ENCODE peak calls at places on chromosomes 1 and 21, in ten cellular contexts. One of them, this sample, is unnamed.

GRCh38 chr1:39816431-39817090 is 27.9 kb upstream of the BMP8B start:
- DNase-seq in CD8-positive, alpha-beta memory T cell: peak
- DNase-seq in A549: peak
- DNase-seq in spleen: peak
- DNase-seq in cardiac muscle cell: peak
- DNase-seq in CD4-positive, alpha-beta T cell: peak
- DNase-seq in tibial artery: peak
- DNase-seq in fibroblast of lung: peak
- DNase-seq in MM.1S: peak
- DNase-seq in right cardiac atrium: peak
- DNase-seq in this sample: no peak

GRCh38 chr1:207032528-207033017 is at the start of gene C1orf116:
- DNase-seq in CD8-positive, alpha-beta memory T cell: no peak
- DNase-seq in A549: peak
- DNase-seq in spleen: no peak
- DNase-seq in cardiac muscle cell: no peak
- DNase-seq in CD4-positive, alpha-beta T cell: no peak
- DNase-seq in tibial artery: no peak
- DNase-seq in fibroblast of lung: no peak
- DNase-seq in MM.1S: no peak
- DNase-seq in right cardiac atrium: no peak
- DNase-seq in this sample: no peak

GRCh38 chr1:64363616-64364015 is 106.3 kb upstream of the CACHD1 start:
- DNase-seq in CD8-positive, alpha-beta memory T cell: no peak
- DNase-seq in A549: no peak
- DNase-seq in spleen: no peak
- DNase-seq in cardiac muscle cell: no peak
- DNase-seq in CD4-positive, alpha-beta T cell: no peak
- DNase-seq in tibial artery: no peak
- DNase-seq in fibroblast of lung: no peak
- DNase-seq in MM.1S: no peak
- DNase-seq in right cardiac atrium: no peak
- DNase-seq in this sample: no peak

GRCh38 chr1:226891846-226892533 is 21.6 kb downstream of the PSEN2 start:
- DNase-seq in CD8-positive, alpha-beta memory T cell: no peak
- DNase-seq in A549: no peak
- DNase-seq in spleen: peak
- DNase-seq in cardiac muscle cell: no peak
- DNase-seq in CD4-positive, alpha-beta T cell: no peak
- DNase-seq in tibial artery: peak
- DNase-seq in fibroblast of lung: peak
- DNase-seq in MM.1S: no peak
- DNase-seq in right cardiac atrium: peak
- DNase-seq in this sample: peak

GRCh38 chr1:58165073-58165472 is 381.5 kb downstream of the OMA1 start:
- DNase-seq in CD8-positive, alpha-beta memory T cell: no peak
- DNase-seq in A549: no peak
- DNase-seq in spleen: no peak
- DNase-seq in cardiac muscle cell: no peak
- DNase-seq in CD4-positive, alpha-beta T cell: no peak
- DNase-seq in tibial artery: no peak
- DNase-seq in fibroblast of lung: no peak
- DNase-seq in MM.1S: no peak
- DNase-seq in right cardiac atrium: no peak
- DNase-seq in this sample: no peak

GRCh38 chr21:31707499-31707898 is 24.4 kb downstream of the SCAF4 start:
- DNase-seq in CD8-positive, alpha-beta memory T cell: no peak
- DNase-seq in A549: no peak
- DNase-seq in spleen: no peak
- DNase-seq in cardiac muscle cell: no peak
- DNase-seq in CD4-positive, alpha-beta T cell: no peak
- DNase-seq in tibial artery: no peak
- DNase-seq in fibroblast of lung: no peak
- DNase-seq in MM.1S: no peak
- DNase-seq in right cardiac atrium: no peak
- DNase-seq in this sample: no peak

GRCh38 chr1:25773441-25774125 is 26.4 kb upstream of the SELENON start:
- DNase-seq in CD8-positive, alpha-beta memory T cell: no peak
- DNase-seq in A549: peak
- DNase-seq in spleen: no peak
- DNase-seq in cardiac muscle cell: no peak
- DNase-seq in CD4-positive, alpha-beta T cell: no peak
- DNase-seq in tibial artery: no peak
- DNase-seq in fibroblast of lung: no peak
- DNase-seq in MM.1S: no peak
- DNase-seq in right cardiac atrium: no peak
- DNase-seq in this sample: no peak

GRCh38 chr21:40433575-40433974 is 413.4 kb downstream of the DSCAM start:
- DNase-seq in CD8-positive, alpha-beta memory T cell: no peak
- DNase-seq in A549: no peak
- DNase-seq in spleen: no peak
- DNase-seq in cardiac muscle cell: no peak
- DNase-seq in CD4-positive, alpha-beta T cell: no peak
- DNase-seq in tibial artery: no peak
- DNase-seq in fibroblast of lung: no peak
- DNase-seq in MM.1S: no peak
- DNase-seq in right cardiac atrium: no peak
- DNase-seq in this sample: no peak

DNA sequence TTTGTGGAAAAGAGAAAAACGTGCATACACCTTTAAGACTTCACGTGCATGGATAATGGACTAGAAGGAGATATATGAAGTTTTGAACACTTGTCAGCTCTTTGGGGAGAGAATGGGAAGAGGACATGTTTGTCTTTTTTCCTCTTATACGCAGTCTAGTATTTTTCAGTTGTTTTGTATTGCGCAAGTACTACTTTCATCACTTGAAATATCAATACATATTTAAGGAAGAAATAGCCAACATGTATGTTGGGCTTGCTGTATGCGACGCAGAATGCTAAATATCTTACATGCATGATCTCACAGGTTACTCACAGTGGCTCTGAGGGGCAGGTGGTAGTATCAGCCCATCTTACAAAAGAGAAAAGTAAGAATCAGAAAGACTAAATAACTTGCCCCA is 176.5 kb upstream of the RUNX1 start:
- DNase-seq in CD8-positive, alpha-beta memory T cell: no peak
- DNase-seq in A549: no peak
- DNase-seq in spleen: no peak
- DNase-seq in cardiac muscle cell: no peak
- DNase-seq in CD4-positive, alpha-beta T cell: no peak
- DNase-seq in tibial artery: no peak
- DNase-seq in fibroblast of lung: no peak
- DNase-seq in MM.1S: no peak
- DNase-seq in right cardiac atrium: no peak
- DNase-seq in this sample: no peak
- H3K27ac ChIP-seq in CD8-positive, alpha-beta memory T cell: no peak
- H3K27ac ChIP-seq in A549: no peak
- H3K27ac ChIP-seq in spleen: no peak
- H3K27ac ChIP-seq in cardiac muscle cell: no peak
- H3K27ac ChIP-seq in CD4-positive, alpha-beta T cell: no peak
- H3K27ac ChIP-seq in tibial artery: no peak
- H3K27ac ChIP-seq in fibroblast of lung: no peak
- H3K27ac ChIP-seq in MM.1S: no peak
- H3K27ac ChIP-seq in right cardiac atrium: no peak
- H3K27ac ChIP-seq in this sample: no peak

GRCh38 chr1:203477748-203478147 is 2.1 kb downstream of the PRELP start:
- DNase-seq in CD8-positive, alpha-beta memory T cell: no peak
- DNase-seq in A549: no peak
- DNase-seq in spleen: no peak
- DNase-seq in cardiac muscle cell: no peak
- DNase-seq in CD4-positive, alpha-beta T cell: no peak
- DNase-seq in tibial artery: no peak
- DNase-seq in fibroblast of lung: no peak
- DNase-seq in MM.1S: no peak
- DNase-seq in right cardiac atrium: no peak
- DNase-seq in this sample: no peak
- H3K27ac ChIP-seq in CD8-positive, alpha-beta memory T cell: no peak
- H3K27ac ChIP-seq in A549: no peak
- H3K27ac ChIP-seq in spleen: peak
- H3K27ac ChIP-seq in cardiac muscle cell: no peak
- H3K27ac ChIP-seq in CD4-positive, alpha-beta T cell: no peak
- H3K27ac ChIP-seq in tibial artery: peak
- H3K27ac ChIP-seq in fibroblast of lung: no peak
- H3K27ac ChIP-seq in MM.1S: no peak
- H3K27ac ChIP-seq in right cardiac atrium: peak
- H3K27ac ChIP-seq in this sample: no peak

DNA sequence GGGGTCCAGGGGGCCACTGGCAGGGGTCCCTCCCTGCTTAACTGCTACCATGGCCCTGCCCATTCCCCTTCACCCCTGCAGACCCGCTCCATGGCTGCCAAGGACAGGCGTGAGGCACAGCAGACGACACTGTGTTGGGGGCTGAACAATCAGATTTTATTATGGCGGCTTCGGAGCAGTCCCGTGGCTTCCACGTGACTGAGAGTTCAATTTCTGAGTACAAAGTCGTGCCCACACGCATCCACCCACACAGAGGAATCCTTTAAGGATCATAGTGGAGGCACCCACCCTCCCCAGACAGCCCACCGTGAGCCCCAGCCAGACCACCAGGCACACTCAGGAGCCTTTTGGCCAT is 1.5 kb downstream of the HES5 start:
- DNase-seq in CD8-positive, alpha-beta memory T cell: no peak
- DNase-seq in A549: no peak
- DNase-seq in spleen: no peak
- DNase-seq in cardiac muscle cell: no peak
- DNase-seq in CD4-positive, alpha-beta T cell: no peak
- DNase-seq in tibial artery: no peak
- DNase-seq in fibroblast of lung: no peak
- DNase-seq in MM.1S: no peak
- DNase-seq in right cardiac atrium: no peak
- DNase-seq in this sample: no peak
- H3K27ac ChIP-seq in CD8-positive, alpha-beta memory T cell: no peak
- H3K27ac ChIP-seq in A549: no peak
- H3K27ac ChIP-seq in spleen: peak
- H3K27ac ChIP-seq in cardiac muscle cell: no peak
- H3K27ac ChIP-seq in CD4-positive, alpha-beta T cell: no peak
- H3K27ac ChIP-seq in tibial artery: peak
- H3K27ac ChIP-seq in fibroblast of lung: no peak
- H3K27ac ChIP-seq in MM.1S: no peak
- H3K27ac ChIP-seq in right cardiac atrium: peak
- H3K27ac ChIP-seq in this sample: peak

GRCh38 chr1:91499346-91499745 is 1.3 kb upstream of the CDC7 start:
- DNase-seq in CD8-positive, alpha-beta memory T cell: no peak
- DNase-seq in A549: no peak
- DNase-seq in spleen: no peak
- DNase-seq in cardiac muscle cell: no peak
- DNase-seq in CD4-positive, alpha-beta T cell: no peak
- DNase-seq in tibial artery: no peak
- DNase-seq in fibroblast of lung: no peak
- DNase-seq in MM.1S: no peak
- DNase-seq in right cardiac atrium: no peak
- DNase-seq in this sample: no peak
- H3K27ac ChIP-seq in CD8-positive, alpha-beta memory T cell: no peak
- H3K27ac ChIP-seq in A549: no peak
- H3K27ac ChIP-seq in spleen: no peak
- H3K27ac ChIP-seq in cardiac muscle cell: no peak
- H3K27ac ChIP-seq in CD4-positive, alpha-beta T cell: no peak
- H3K27ac ChIP-seq in tibial artery: no peak
- H3K27ac ChIP-seq in fibroblast of lung: no peak
- H3K27ac ChIP-seq in MM.1S: no peak
- H3K27ac ChIP-seq in right cardiac atrium: no peak
- H3K27ac ChIP-seq in this sample: no peak

DNA sequence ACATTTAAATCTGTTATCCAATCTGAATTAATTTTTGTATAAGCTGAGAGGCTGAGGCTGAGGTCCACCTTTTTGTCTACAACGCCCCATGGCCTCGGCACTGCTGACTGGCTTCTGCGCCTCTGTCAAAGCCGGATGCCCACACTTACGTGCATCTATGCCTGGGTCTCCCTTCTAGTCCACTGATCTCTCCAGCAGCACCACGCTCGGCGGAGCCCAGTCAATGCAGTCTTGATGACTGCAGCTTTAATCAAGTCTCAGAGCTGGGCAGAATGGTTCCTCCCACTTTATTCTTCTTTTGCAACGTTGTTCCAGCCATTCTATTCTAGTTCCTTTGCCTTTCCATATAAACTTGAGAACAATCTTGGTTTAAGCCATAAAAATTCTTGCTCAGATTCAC is 9.4 kb downstream of the PRDM15 start:
- DNase-seq in CD8-positive, alpha-beta memory T cell: no peak
- DNase-seq in A549: no peak
- DNase-seq in spleen: peak
- DNase-seq in cardiac muscle cell: no peak
- DNase-seq in CD4-positive, alpha-beta T cell: no peak
- DNase-seq in tibial artery: no peak
- DNase-seq in fibroblast of lung: no peak
- DNase-seq in MM.1S: no peak
- DNase-seq in right cardiac atrium: no peak
- DNase-seq in this sample: no peak
- H3K27ac ChIP-seq in CD8-positive, alpha-beta memory T cell: no peak
- H3K27ac ChIP-seq in A549: no peak
- H3K27ac ChIP-seq in spleen: no peak
- H3K27ac ChIP-seq in cardiac muscle cell: no peak
- H3K27ac ChIP-seq in CD4-positive, alpha-beta T cell: no peak
- H3K27ac ChIP-seq in tibial artery: no peak
- H3K27ac ChIP-seq in fibroblast of lung: no peak
- H3K27ac ChIP-seq in MM.1S: no peak
- H3K27ac ChIP-seq in right cardiac atrium: no peak
- H3K27ac ChIP-seq in this sample: no peak

GRCh38 chr1:221442056-221442455 is 299.8 kb downstream of the DUSP10 start:
- DNase-seq in CD8-positive, alpha-beta memory T cell: no peak
- DNase-seq in A549: no peak
- DNase-seq in spleen: no peak
- DNase-seq in cardiac muscle cell: no peak
- DNase-seq in CD4-positive, alpha-beta T cell: no peak
- DNase-seq in tibial artery: no peak
- DNase-seq in fibroblast of lung: no peak
- DNase-seq in MM.1S: no peak
- DNase-seq in right cardiac atrium: no peak
- DNase-seq in this sample: no peak
- H3K27ac ChIP-seq in CD8-positive, alpha-beta memory T cell: no peak
- H3K27ac ChIP-seq in A549: no peak
- H3K27ac ChIP-seq in spleen: no peak
- H3K27ac ChIP-seq in cardiac muscle cell: no peak
- H3K27ac ChIP-seq in CD4-positive, alpha-beta T cell: no peak
- H3K27ac ChIP-seq in tibial artery: no peak
- H3K27ac ChIP-seq in fibroblast of lung: no peak
- H3K27ac ChIP-seq in MM.1S: no peak
- H3K27ac ChIP-seq in right cardiac atrium: no peak
- H3K27ac ChIP-seq in this sample: no peak

This sample was measured in caudate nucleus.